ENCODE peak calls at places on chromosomes 2 and 18, in ten cellular contexts. U is mesothelial cell of epicardium; O is psoas muscle; Q is GM12865; B is fibroblast of mammary gland; T is fibroblast of lung; V is epithelial cell of esophagus; C is AG04450; L is CD8-positive, alpha-beta T cell; R is fibroblast of pulmonary artery. E is an unnamed sample.

GRCh38 chr2:65491381-65491903 is 59.0 kb upstream of the SPRED2 start:
- DNase-seq in C (no peak), T (peak; percentile 23), R (no peak), O (no peak), Q (no peak), V (no peak), L (no peak), U (no peak), B (no peak), E (no peak)

GRCh38 chr2:226124548-226125011 is 675.0 kb downstream of the IRS1 start:
- DNase-seq in R (peak; percentile 76), O (no peak), C (no peak), B (peak; percentile 74), V (no peak), T (peak; percentile 79), U (no peak), L (no peak), Q (no peak), E (no peak)

GRCh38 chr2:241965931-241966412 is 96.4 kb downstream of the RTP5 start:
- DNase-seq in R (peak; percentile 92), O (no peak), V (peak; percentile 54), C (peak; percentile 92), B (peak; percentile 86), Q (peak; percentile 75), U (no peak), L (peak; percentile 51), T (peak; percentile 95), E (no peak)

GRCh38 chr2:195819276-195819675 is 162.2 kb downstream of the SLC39A10 start:
- DNase-seq in C (no peak), V (no peak), L (no peak), T (no peak), O (no peak), Q (no peak), U (no peak), B (no peak), R (no peak), E (no peak)

GRCh38 chr18:27599202-27599829 is 414.2 kb upstream of the CHST9 start:
- DNase-seq in B (peak; percentile 64), Q (peak; percentile 53), T (peak; percentile 34), R (peak; percentile 65), C (no peak), O (peak; percentile 60), V (peak; percentile 71), U (peak; percentile 32), L (no peak), E (peak; percentile 42)

GRCh38 chr2:148538375-148538774 is 106.2 kb upstream of the EPC2 start:
- DNase-seq in L (no peak), V (no peak), R (no peak), C (no peak), B (no peak), U (no peak), T (no peak), O (no peak), Q (no peak), E (no peak)

GRCh38 chr2:32136097-32136496 is 29.6 kb upstream of the SLC30A6 start:
- DNase-seq in U (no peak), R (no peak), O (no peak), L (no peak), T (no peak), B (no peak), Q (no peak), C (no peak), V (no peak), E (no peak)

GRCh38 chr2:143996974-143997373 is 522.9 kb downstream of the ZEB2 start:
- DNase-seq in R (no peak), B (no peak), T (no peak), V (no peak), L (no peak), U (no peak), O (no peak), C (no peak), Q (no peak), E (no peak)

GRCh38 chr18:55665506-55665905 is 77.5 kb upstream of the TCF4 start:
- DNase-seq in B (no peak), R (no peak), T (no peak), O (no peak), C (no peak), L (no peak), Q (no peak), U (no peak), V (no peak), E (no peak)

GRCh38 chr2:229920011-229920781 is 1.6 kb downstream of the TRIP12 start:
- DNase-seq in B (peak; percentile 13), C (no peak), T (peak; percentile 5), Q (peak; percentile 32), V (peak; percentile 23), U (no peak), O (no peak), L (peak; percentile 49), R (peak; percentile 24), E (no peak)

GRCh38 chr2:39642054-39642742 is 23.5 kb upstream of the TMEM178A start:
- DNase-seq in L (no peak), V (peak; percentile 64), T (peak; percentile 90), U (no peak), R (peak; percentile 82), Q (no peak), B (peak; percentile 82), C (peak; percentile 57), O (no peak), E (no peak)

GRCh38 chr2:136057023-136057801 is 60.7 kb downstream of the CXCR4 start:
- DNase-seq in B (no peak), C (no peak), T (no peak), O (no peak), U (no peak), Q (peak; percentile 82), V (no peak), L (no peak), R (no peak), E (no peak)

GRCh38 chr18:49613741-49614151 is 51.9 kb downstream of the LIPG start:
- DNase-seq in T (no peak), U (no peak), B (no peak), Q (no peak), R (no peak), V (peak; percentile 32), O (no peak), L (no peak), C (no peak), E (no peak)

GRCh38 chr2:96537734-96538486 is 1.4 kb downstream of the ARID5A start:
- DNase-seq in Q (peak; percentile 39), R (no peak), O (peak; percentile 64), C (no peak), U (no peak), L (peak; percentile 70), V (no peak), B (no peak), T (no peak), E (no peak)

GRCh38 chr2:142907653-142908052 is 30.2 kb downstream of the KYNU start:
- DNase-seq in Q (no peak), C (no peak), L (no peak), O (no peak), R (no peak), T (no peak), V (peak; percentile 65), B (no peak), U (no peak), E (no peak)

GRCh38 chr18:78970774-78971333 is 8.8 kb upstream of the SALL3 start:
- DNase-seq in L (no peak), U (no peak), C (no peak), T (no peak), B (no peak), R (no peak), V (no peak), O (no peak), Q (no peak), E (no peak)

GRCh38 chr18:7038330-7038846 is 79.2 kb downstream of the LAMA1 start:
- DNase-seq in U (peak; percentile 62), L (no peak), C (peak; percentile 94), O (peak; percentile 85), B (peak; percentile 99), T (peak; percentile 96), R (peak; percentile 100), V (peak; percentile 99), Q (no peak), E (peak; percentile 50)

GRCh38 chr2:234795974-234796690 is 155.7 kb upstream of the SH3BP4 start:
- DNase-seq in U (no peak), T (no peak), O (no peak), V (no peak), L (no peak), B (no peak), C (no peak), R (no peak), Q (no peak), E (no peak)

GRCh38 chr2:118032169-118033013 is 18.5 kb upstream of the CCDC93 start:
- DNase-seq in L (peak; percentile 39), U (no peak), C (no peak), O (no peak), Q (peak; percentile 50), V (peak; percentile 52), R (peak; percentile 53), T (peak; percentile 39), B (peak; percentile 46), E (no peak)
- TF ChIP-seq CTCF in L (peak; percentile 91), U (peak; percentile 85), C (peak; percentile 77), O (peak; percentile 76), Q (peak; percentile 83), V (peak; percentile 74), R (peak; percentile 80), T (peak; percentile 67), B (peak; percentile 81), E (peak; percentile 87)

DNA sequence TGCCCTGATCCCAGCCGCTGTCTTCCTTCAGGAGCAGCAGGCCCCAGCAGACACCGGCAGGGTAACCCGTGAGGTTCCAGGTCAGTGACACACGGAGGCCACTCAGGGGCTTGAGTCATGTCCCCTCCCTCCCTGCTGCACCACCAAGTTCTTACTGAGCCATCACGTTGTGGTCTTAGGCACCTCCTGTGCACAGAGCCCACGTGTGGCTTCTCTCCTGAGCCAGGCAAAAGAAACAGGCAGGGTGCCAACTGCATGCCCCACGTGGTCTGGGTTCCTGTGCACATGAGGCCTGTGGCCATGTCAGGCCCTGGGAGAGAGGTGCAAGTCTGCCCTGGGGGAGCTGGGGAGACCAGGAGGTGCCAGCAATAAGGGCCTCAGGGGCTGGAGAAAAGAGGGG is 264.8 kb downstream of the KLHL29 start:
- DNase-seq in B (peak; percentile 47), U (no peak), V (peak; percentile 29), L (no peak), O (no peak), Q (no peak), R (peak; percentile 28), T (no peak), C (no peak), E (no peak)
- TF ChIP-seq CTCF in B (no peak), U (no peak), V (no peak), L (no peak), O (no peak), Q (no peak), R (no peak), T (no peak), C (no peak), E (no peak)

DNA sequence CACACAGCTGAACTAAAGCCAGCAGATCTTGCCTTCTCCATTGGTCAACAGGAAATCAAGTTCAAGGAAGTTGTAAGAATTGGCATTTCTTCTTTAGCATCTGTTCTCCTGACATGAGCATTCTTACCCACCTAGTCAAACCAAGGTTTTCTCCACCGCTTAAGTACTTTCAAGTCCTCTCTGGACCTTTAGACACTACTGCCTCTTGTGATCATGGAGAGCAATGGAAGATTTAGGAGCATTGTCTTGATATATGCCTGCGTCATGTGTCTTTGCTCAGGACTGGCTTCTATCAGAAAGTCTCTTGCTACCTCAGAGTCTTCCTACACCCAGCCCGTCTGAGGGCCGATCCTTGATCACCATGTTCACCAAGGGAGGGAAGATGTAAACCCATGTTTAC is 262.2 kb downstream of the PHLPP1 start:
- DNase-seq in Q (no peak), O (no peak), R (no peak), V (no peak), T (no peak), B (peak; percentile 20), U (no peak), L (no peak), C (no peak), E (no peak)
- TF ChIP-seq CTCF in Q (no peak), O (no peak), R (no peak), V (no peak), T (no peak), B (no peak), U (no peak), L (no peak), C (peak; percentile 11), E (no peak)

GRCh38 chr2:45578056-45578843 is 32.8 kb downstream of the SRBD1 start:
- DNase-seq in R (peak; percentile 62), L (peak; percentile 11), Q (peak; percentile 25), U (no peak), C (no peak), O (no peak), V (peak; percentile 48), T (peak; percentile 72), B (peak; percentile 54), E (no peak)
- TF ChIP-seq CTCF in R (peak; percentile 50), L (peak; percentile 54), Q (peak; percentile 8), U (no peak), C (peak; percentile 59), O (no peak), V (peak; percentile 27), T (peak; percentile 53), B (peak; percentile 48), E (peak; percentile 32)

E was measured in progenitor cell of endocrine pancreas.